ENCODE peak calls at places on chromosomes 6 and 20, in seven cellular contexts. N is activated T-helper 1 cell treated with anti-CD3 and anti-CD28 coated beads, Interleukin-2, amount 50 U/mL, for 16 hours; R is right atrium auricular region; L is AG09309; V is LoVo; W is uterus; K is B cell. M is an unnamed sample.

GRCh38 chr6:157510329-157511188 is 129.6 kb downstream of the ZDHHC14 start:
- DNase-seq in N (no peak), R (no peak), L (no peak), V (no peak), W (no peak), K (peak), M (no peak)

GRCh38 chr20:48006036-48006833 is 221.0 kb upstream of the SULF2 start:
- DNase-seq in N (no peak), R (peak), L (no peak), V (no peak), W (no peak), K (peak), M (peak)

GRCh38 chr20:53901064-53901463 is 169.3 kb downstream of the BCAS1 start:
- DNase-seq in N (no peak), R (no peak), L (no peak), V (peak), W (no peak), K (no peak), M (no peak)

GRCh38 chr20:49452011-49452482 is 30.4 kb downstream of the KCNB1 start:
- DNase-seq in N (no peak), R (no peak), L (no peak), V (no peak), W (peak), K (no peak), M (peak)

GRCh38 chr20:47610247-47610944 is 108.7 kb downstream of the NCOA3 start:
- DNase-seq in N (no peak), R (peak), L (peak), V (peak), W (no peak), K (peak), M (no peak)

GRCh38 chr6:20188630-20189075 is 23.6 kb downstream of the MBOAT1 start:
- DNase-seq in N (no peak), R (no peak), L (no peak), V (no peak), W (no peak), K (no peak), M (no peak)

GRCh38 chr6:158188591-158188990 is 20.4 kb downstream of the GTF2H5 start:
- DNase-seq in N (no peak), R (no peak), L (no peak), V (no peak), W (no peak), K (no peak), M (no peak)

GRCh38 chr20:40663991-40664880 is 24.8 kb downstream of the MAFB start:
- DNase-seq in N (no peak), R (no peak), L (no peak), V (no peak), W (no peak), K (no peak), M (no peak)

GRCh38 chr6:34143884-34144580 is 1.9 kb downstream of the GRM4 start:
- DNase-seq in N (peak), R (no peak), L (no peak), V (no peak), W (peak), K (peak), M (peak)

GRCh38 chr6:131825946-131826345 is 18.1 kb downstream of the ENPP1 start:
- DNase-seq in N (no peak), R (no peak), L (no peak), V (no peak), W (no peak), K (no peak), M (no peak)

GRCh38 chr6:30730611-30731435 is 10.7 kb downstream of the TUBB start:
- DNase-seq in N (peak), R (no peak), L (no peak), V (no peak), W (peak), K (peak), M (peak)

GRCh38 chr6:45988635-45989034 is 27.0 kb downstream of the CLIC5 start:
- DNase-seq in N (no peak), R (no peak), L (no peak), V (no peak), W (no peak), K (no peak), M (no peak)

GRCh38 chr6:21193790-21194189 is 399.8 kb upstream of the SOX4 start:
- DNase-seq in N (no peak), R (no peak), L (no peak), V (no peak), W (no peak), K (no peak), M (no peak)

GRCh38 chr6:165805604-165806003 is 142.6 kb upstream of the PDE10A start:
- DNase-seq in N (no peak), R (no peak), L (no peak), V (no peak), W (no peak), K (no peak), M (no peak)

GRCh38 chr6:11362481-11363018 is 130.1 kb upstream of the NEDD9 start:
- DNase-seq in N (no peak), R (no peak), L (no peak), V (no peak), W (no peak), K (no peak), M (no peak)

GRCh38 chr20:20465259-20465658 is 97.4 kb downstream of the INSM1 start:
- DNase-seq in N (no peak), R (no peak), L (no peak), V (no peak), W (no peak), K (no peak), M (no peak)